ENCODE peak calls at places on chromosomes 5 and 9, in four cellular contexts. R, S, H and M are unnamed samples.
A peak's percentile ranks its signal among the peaks of the same experiment; 100 is the strongest.

GRCh38 chr5:141747152-141747640 is 65.2 kb upstream of the ARAP3 start:
- DNase-seq in R (peak; percentile 93), S (peak; percentile 82), H (peak; percentile 91), M (peak; percentile 85)

GRCh38 chr5:143682221-143682620 is 129.7 kb upstream of the HMHB1 start:
- DNase-seq in R (no peak), S (no peak), H (no peak), M (no peak)

GRCh38 chr5:71782771-71783770 is 64.0 kb downstream of the CARTPT start:
- DNase-seq in R (peak; percentile 74), S (peak; percentile 35), H (peak; percentile 76), M (peak; percentile 78)

GRCh38 chr9:109604788-109605187 is 106.7 kb upstream of the PTPN3 start:
- DNase-seq in R (no peak), S (no peak), H (no peak), M (no peak)

GRCh38 chr5:159965031-159965837 is 43.7 kb upstream of the TTC1 start:
- DNase-seq in R (peak; percentile 15), S (peak; percentile 1), H (peak; percentile 75), M (peak; percentile 16)

GRCh38 chr5:143217804-143218160 is 185.7 kb downstream of the NR3C1 start:
- DNase-seq in R (no peak), S (no peak), H (no peak), M (no peak)

GRCh38 chr9:19378154-19378553 is 1.9 kb downstream of the RPS6 start:
- DNase-seq in R (no peak), S (no peak), H (no peak), M (no peak)

GRCh38 chr5:31811210-31811609 is 172.3 kb downstream of the PDZD2 start:
- DNase-seq in R (no peak), S (no peak), H (no peak), M (no peak)

GRCh38 chr5:131545856-131546255 is 89.2 kb downstream of the RAPGEF6 start:
- DNase-seq in R (no peak), S (no peak), H (no peak), M (no peak)

GRCh38 chr5:53478411-53479044 is 1.9 kb upstream of the FST start:
- DNase-seq in R (peak; percentile 67), S (no peak), H (peak; percentile 60), M (peak; percentile 67)

GRCh38 chr9:7879551-7880245 is 80.1 kb upstream of the DMAC1 start:
- DNase-seq in R (no peak), S (no peak), H (peak; percentile 47), M (no peak)

GRCh38 chr9:105911104-105911911 is 217.0 kb downstream of the TMEM38B start:
- DNase-seq in R (no peak), S (no peak), H (peak; percentile 57), M (no peak)

GRCh38 chr5:171520300-171521170 is 101.1 kb downstream of the FGF18 start:
- DNase-seq in R (no peak), S (no peak), H (peak; percentile 90), M (no peak)

GRCh38 chr5:6837519-6838110 is 124.4 kb downstream of the TENT4A start:
- DNase-seq in R (no peak), S (no peak), H (peak; percentile 68), M (no peak)

GRCh38 chr9:118303216-118303615 is 599.0 kb downstream of the TLR4 start:
- DNase-seq in R (no peak), S (no peak), H (no peak), M (no peak)

GRCh38 chr9:79176298-79176697 is 395.5 kb upstream of the TLE4 start:
- DNase-seq in R (no peak), S (no peak), H (no peak), M (no peak)